ENCODE peak calls at places on chromosomes 7 and 10, in eight cellular contexts. R, V, L, Z, W, E, P and D are unnamed samples.

GRCh38 chr7:155862516-155863257 is 50.4 kb upstream of the SHH start:
- DNase-seq in R (no peak), E (no peak), W (no peak), V (no peak), P (peak; percentile 5), L (no peak), Z (no peak), D (no peak)

GRCh38 chr7:32298403-32299132 is 191.6 kb downstream of the LSM5 start:
- DNase-seq in W (no peak), E (no peak), L (no peak), P (no peak), Z (no peak), V (peak; percentile 27), R (no peak), D (no peak)

GRCh38 chr10:123044391-123044790 is 35.6 kb downstream of the ACADSB start:
- DNase-seq in W (no peak), P (no peak), L (no peak), R (no peak), Z (no peak), E (no peak), V (peak; percentile 44), D (no peak)

GRCh38 chr7:159000859-159001435 is 143.7 kb downstream of the VIPR2 start:
- DNase-seq in V (no peak), L (peak; percentile 37), Z (no peak), P (no peak), R (no peak), E (no peak), W (no peak), D (no peak)

GRCh38 chr7:110775046-110775445 is 315.9 kb upstream of the LRRN3 start:
- DNase-seq in L (no peak), Z (no peak), P (no peak), W (no peak), R (no peak), E (no peak), V (no peak), D (no peak)

GRCh38 chr10:124949543-124949942 is 7.6 kb downstream of the ZRANB1 start:
- DNase-seq in E (no peak), L (no peak), R (no peak), Z (no peak), P (no peak), W (no peak), V (no peak), D (no peak)

GRCh38 chr7:121419201-121420148 is 23.4 kb upstream of the FAM3C start:
- DNase-seq in L (no peak), P (no peak), R (no peak), Z (no peak), V (no peak), W (no peak), E (no peak), D (no peak)

GRCh38 chr10:73785721-73786511 is 510 bp downstream of the ZSWIM8 start:
- DNase-seq in W (peak; percentile 31), Z (peak; percentile 32), P (no peak), L (no peak), E (peak; percentile 30), R (no peak), V (no peak), D (peak; percentile 54)

GRCh38 chr10:124172241-124172661 is 78.9 kb upstream of the CHST15 start:
- DNase-seq in R (no peak), Z (no peak), W (no peak), V (no peak), L (no peak), E (no peak), P (no peak), D (no peak)

GRCh38 chr10:5297466-5297865 is 67.3 kb upstream of the UCN3 start:
- DNase-seq in V (no peak), L (no peak), E (no peak), R (no peak), Z (no peak), W (no peak), P (no peak), D (no peak)